ENCODE peak calls at places on chromosome 9, in ten cellular contexts. Z is kidney, S is sigmoid colon, J is Calu3, X is nephron progenitor cell, O is esophagus squamous epithelium, U is tibial nerve, L is heart left ventricle, P is pancreas, V is left lung. E is an unnamed sample.
A peak's percentile ranks its signal among the peaks of the same experiment; 100 is the strongest.

GRCh38 chr9:93523518-93524144 is 52.8 kb upstream of the PHF2 start:
- DNase-seq in Z (no peak), S (no peak), J (no peak), X (no peak), O (no peak), U (no peak), L (peak; percentile 62), P (no peak), V (no peak), E (no peak)

GRCh38 chr9:19050637-19051591 is 1.7 kb downstream of the RRAGA start:
- DNase-seq in Z (no peak), S (no peak), J (no peak), X (no peak), O (no peak), U (no peak), L (no peak), P (no peak), V (no peak), E (no peak)

GRCh38 chr9:86082870-86083269 is 16.5 kb downstream of the GOLM1 start:
- DNase-seq in Z (no peak), S (no peak), J (no peak), X (no peak), O (no peak), U (no peak), L (no peak), P (no peak), V (no peak), E (no peak)

GRCh38 chr9:33180526-33181184 is 13.5 kb upstream of the B4GALT1 start:
- DNase-seq in Z (no peak), S (no peak), J (no peak), X (no peak), O (no peak), U (no peak), L (no peak), P (no peak), V (no peak), E (no peak)

GRCh38 chr9:131347376-131348020 is 46.4 kb upstream of the PRRC2B start:
- DNase-seq in Z (peak; percentile 53), S (no peak), J (no peak), X (no peak), O (no peak), U (no peak), L (no peak), P (no peak), V (no peak), E (no peak)

GRCh38 chr9:15403155-15403554 is 19.5 kb upstream of the SNAPC3 start:
- DNase-seq in Z (no peak), S (no peak), J (no peak), X (no peak), O (no peak), U (no peak), L (no peak), P (no peak), V (no peak), E (no peak)

GRCh38 chr9:23551929-23552707 is 273.9 kb downstream of the ELAVL2 start:
- DNase-seq in Z (no peak), S (no peak), J (no peak), X (no peak), O (no peak), U (no peak), L (no peak), P (no peak), V (no peak), E (no peak)

GRCh38 chr9:136720251-136720886 is 8.0 kb downstream of the DIPK1B start:
- DNase-seq in Z (no peak), S (peak; percentile 84), J (no peak), X (peak; percentile 55), O (no peak), U (no peak), L (peak; percentile 61), P (no peak), V (peak; percentile 70), E (no peak)

GRCh38 chr9:3912817-3913216 is 387.0 kb upstream of the RFX3 start:
- DNase-seq in Z (no peak), S (no peak), J (no peak), X (no peak), O (no peak), U (no peak), L (no peak), P (no peak), V (no peak), E (no peak)

GRCh38 chr9:96047116-96047639 is 171.7 kb downstream of the ERCC6L2 start:
- DNase-seq in Z (no peak), S (no peak), J (no peak), X (no peak), O (no peak), U (no peak), L (no peak), P (no peak), V (peak; percentile 43), E (no peak)

GRCh38 chr9:86413966-86414880 is 60.0 kb upstream of the TUT7 start:
- DNase-seq in Z (no peak), S (no peak), J (no peak), X (no peak), O (no peak), U (no peak), L (no peak), P (no peak), V (no peak), E (peak; percentile 37)

GRCh38 chr9:118896356-118897000 is 472.8 kb downstream of the BRINP1 start:
- DNase-seq in Z (no peak), S (no peak), J (no peak), X (no peak), O (no peak), U (no peak), L (no peak), P (no peak), V (no peak), E (no peak)

GRCh38 chr9:124278054-124278540 is 20.3 kb downstream of the NEK6 start:
- DNase-seq in Z (no peak), S (no peak), J (no peak), X (no peak), O (no peak), U (no peak), L (no peak), P (no peak), V (no peak), E (no peak)

GRCh38 chr9:133468374-133468773 is 8.6 kb downstream of the CACFD1 start:
- DNase-seq in Z (no peak), S (no peak), J (no peak), X (no peak), O (no peak), U (no peak), L (no peak), P (no peak), V (no peak), E (no peak)

GRCh38 chr9:125889524-125890473 is 142.6 kb downstream of the PBX3 start:
- DNase-seq in Z (peak; percentile 63), S (peak; percentile 61), J (peak; percentile 4), X (peak; percentile 67), O (no peak), U (peak; percentile 23), L (peak; percentile 39), P (peak; percentile 9), V (peak; percentile 83), E (peak; percentile 67)

GRCh38 chr9:130433168-130433946 is 11.4 kb upstream of the ASS1 start:
- DNase-seq in Z (no peak), S (no peak), J (peak; percentile 61), X (peak; percentile 85), O (no peak), U (no peak), L (no peak), P (no peak), V (peak; percentile 81), E (no peak)

GRCh38 chr9:113585555-113585954 is 122.0 kb downstream of the RGS3 start:
- DNase-seq in Z (no peak), S (no peak), J (no peak), X (no peak), O (no peak), U (no peak), L (peak; percentile 2), P (no peak), V (no peak), E (no peak)

DNA sequence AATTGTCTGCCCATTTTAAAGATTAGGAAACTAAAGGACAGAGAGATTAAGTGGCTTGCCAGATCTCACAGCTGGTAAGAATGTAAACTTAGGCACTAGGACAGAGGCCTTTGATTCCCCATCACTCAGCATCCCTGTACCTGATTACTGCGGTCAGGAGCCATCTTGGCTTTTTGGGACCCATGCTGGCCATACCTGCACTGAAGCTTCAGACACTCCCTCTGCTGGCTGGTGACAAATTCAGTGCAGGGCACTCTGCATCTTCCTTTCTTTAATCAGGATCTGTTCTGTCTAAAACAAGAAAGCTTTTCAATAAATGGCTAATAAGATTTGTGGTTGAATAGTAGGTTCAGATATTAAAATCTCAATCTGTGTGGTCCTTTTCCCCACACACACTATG is 215.5 kb upstream of the RORB start:
- DNase-seq in Z (no peak), S (no peak), J (no peak), X (no peak), O (no peak), U (no peak), L (no peak), P (no peak), V (no peak), E (no peak)
- TF ChIP-seq CTCF in Z (no peak), S (no peak), J (no peak), X (no peak), O (no peak), U (no peak), L (no peak), P (no peak), V (no peak), E (peak; percentile 32)

GRCh38 chr9:78213696-78214095 is 22.2 kb upstream of the CEP78 start:
- DNase-seq in Z (no peak), S (no peak), J (no peak), X (no peak), O (no peak), U (no peak), L (no peak), P (no peak), V (no peak), E (no peak)
- TF ChIP-seq CTCF in Z (peak; percentile 54), S (peak; percentile 15), J (no peak), X (peak; percentile 12), O (no peak), U (peak; percentile 28), L (no peak), P (no peak), V (no peak), E (no peak)

DNA sequence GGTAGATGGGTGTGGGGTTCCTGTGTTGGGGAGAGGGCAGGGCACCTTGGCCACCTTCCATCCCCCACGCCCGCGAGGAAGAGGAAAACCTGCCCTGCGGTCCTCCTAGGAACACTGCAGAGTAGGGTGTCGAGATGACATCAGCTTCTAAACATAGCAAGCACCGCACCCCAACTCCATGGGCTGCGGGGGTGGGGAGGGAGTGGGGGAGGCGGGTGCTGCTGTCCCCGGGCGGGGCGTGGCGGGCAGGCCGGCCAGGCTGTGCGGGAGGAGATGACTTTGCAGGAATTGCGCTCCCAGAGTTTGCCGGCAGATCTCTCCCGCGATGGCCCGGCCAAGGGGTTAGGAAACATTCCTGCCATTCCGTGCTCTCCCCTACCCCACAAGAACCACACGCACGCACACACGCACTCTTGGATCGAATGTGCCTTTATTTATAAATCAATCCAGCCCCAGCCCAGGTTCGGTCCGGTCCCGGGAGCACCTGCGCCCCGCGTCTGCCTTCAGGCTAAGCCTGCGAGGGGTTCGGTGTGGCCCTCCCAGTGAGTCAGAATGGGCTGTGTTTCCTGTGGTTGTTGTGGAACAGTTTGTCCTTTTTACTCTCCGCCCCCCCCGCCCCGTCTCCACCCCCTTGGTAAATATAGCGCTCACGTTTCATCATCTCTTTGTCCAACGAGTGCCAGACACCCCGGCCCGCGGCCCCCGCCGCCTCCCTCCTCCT is 5.2 kb upstream of the KLF9 start:
- DNase-seq in Z (peak; percentile 99), S (peak; percentile 99), J (peak; percentile 81), X (peak; percentile 76), O (peak; percentile 91), U (peak; percentile 97), L (peak; percentile 96), P (peak; percentile 97), V (peak; percentile 99), E (peak; percentile 78)
- TF ChIP-seq CTCF in Z (no peak), S (peak; percentile 21), J (no peak), X (no peak), O (no peak), U (peak; percentile 10), L (no peak), P (no peak), V (no peak), E (no peak)

GRCh38 chr9:122810306-122810946 is 10.5 kb downstream of the OR1K1 start:
- DNase-seq in Z (no peak), S (peak; percentile 82), J (peak; percentile 59), X (peak; percentile 77), O (no peak), U (peak; percentile 60), L (peak; percentile 59), P (peak; percentile 52), V (no peak), E (peak; percentile 82)
- TF ChIP-seq CTCF in Z (peak; percentile 85), S (peak; percentile 71), J (peak; percentile 63), X (peak; percentile 75), O (peak; percentile 70), U (peak; percentile 56), L (peak; percentile 69), P (peak; percentile 31), V (peak; percentile 80), E (peak; percentile 89)